ENCODE peak calls at places on chromosomes 1 and 21, in five cellular contexts. D is islet precursor cell; P is activated naive CD4-positive, alpha-beta T cell treated with anti-CD3 and anti-CD28 coated beads for 36 hours; C is DMS53; N is suprapubic skin. M is an unnamed sample.
A peak's percentile ranks its signal among the peaks of the same experiment; 100 is the strongest.

GRCh38 chr1:224697888-224698450 is 81.9 kb downstream of the CNIH3 start:
- DNase-seq in N (no peak), D (no peak), P (no peak), C (no peak), M (no peak)

GRCh38 chr1:91876751-91877573 is 9.0 kb downstream of the TGFBR3 start:
- DNase-seq in D (peak; percentile 3), C (no peak), P (peak; percentile 12), N (no peak), M (no peak)

GRCh38 chr1:98051065-98051675 is 130.3 kb upstream of the DPYD start:
- DNase-seq in D (peak; percentile 84), P (peak; percentile 85), N (peak; percentile 62), C (peak; percentile 90), M (peak; percentile 69)

GRCh38 chr1:87393437-87394085 is 64.9 kb downstream of the LMO4 start:
- DNase-seq in N (no peak), P (no peak), D (no peak), C (no peak), M (no peak)

GRCh38 chr1:32900956-32901822 is at the start of gene TMEM54:
- DNase-seq in P (no peak), D (peak; percentile 75), N (no peak), C (peak; percentile 85), M (peak; percentile 86)

GRCh38 chr1:243490748-243491686 is 235.2 kb downstream of the SDCCAG8 start:
- DNase-seq in D (no peak), N (no peak), C (no peak), P (no peak), M (no peak)

GRCh38 chr21:45542667-45543370 is 579 bp upstream of the SLC19A1 start:
- DNase-seq in D (peak; percentile 54), C (peak; percentile 32), N (no peak), P (peak; percentile 41), M (no peak)

GRCh38 chr1:224727851-224728250 is 111.7 kb downstream of the CNIH3 start:
- DNase-seq in N (no peak), C (no peak), D (no peak), P (no peak), M (no peak)

GRCh38 chr1:172431721-172432192 is 11.3 kb downstream of the C1orf105 start:
- DNase-seq in C (peak; percentile 91), N (no peak), P (peak; percentile 53), D (no peak), M (peak; percentile 75)

GRCh38 chr1:205048382-205048781 is 5.4 kb downstream of the CNTN2 start:
- DNase-seq in N (no peak), P (no peak), C (no peak), D (no peak), M (no peak)

GRCh38 chr1:226903819-226904710 is 33.6 kb downstream of the PSEN2 start:
- DNase-seq in D (no peak), P (no peak), C (no peak), N (no peak), M (no peak)

GRCh38 chr1:230696722-230697432 is 17.0 kb downstream of the AGT start:
- DNase-seq in D (no peak), C (no peak), N (no peak), P (no peak), M (no peak)

GRCh38 chr1:54331091-54331772 is 75.0 kb downstream of the SSBP3 start:
- DNase-seq in C (no peak), N (no peak), P (no peak), D (no peak), M (no peak)

GRCh38 chr1:4219111-4219510 is 319.0 kb upstream of the C1orf174 start:
- DNase-seq in C (no peak), P (no peak), D (no peak), N (no peak), M (no peak)

GRCh38 chr1:34870395-34870794 is 10.8 kb upstream of the SMIM12 start:
- DNase-seq in C (peak; percentile 34), N (no peak), D (no peak), P (no peak), M (no peak)

GRCh38 chr1:67749263-67749843 is 64.4 kb downstream of the GADD45A start:
- DNase-seq in P (no peak), C (peak; percentile 95), N (no peak), D (peak; percentile 94), M (peak; percentile 55)

GRCh38 chr1:220784751-220785150 is 2.0 kb upstream of the MTARC1 start:
- DNase-seq in P (no peak), D (peak; percentile 56), N (no peak), C (no peak), M (no peak)

GRCh38 chr1:85463666-85464496 is 1.1 kb downstream of the DDAH1 start:
- DNase-seq in D (no peak), N (no peak), P (no peak), C (peak; percentile 56), M (no peak)

GRCh38 chr1:78843111-78843908 is 163.2 kb downstream of the ADGRL4 start:
- DNase-seq in N (no peak), D (no peak), C (no peak), P (no peak), M (no peak)

GRCh38 chr1:226545806-226546596 is 2.6 kb upstream of the STUM start:
- DNase-seq in D (no peak), N (no peak), C (peak; percentile 23), P (no peak), M (peak; percentile 34)

GRCh38 chr1:153617677-153618076 is 1.6 kb upstream of the S100A14 start:
- DNase-seq in P (peak; percentile 72), D (peak; percentile 80), C (peak; percentile 88), N (peak; percentile 94), M (peak; percentile 94)

GRCh38 chr1:227459326-227459841 is 104.0 kb upstream of the ZNF678 start:
- DNase-seq in C (no peak), D (no peak), P (no peak), N (no peak), M (no peak)

GRCh38 chr1:108643492-108644333 is 17.2 kb downstream of the HENMT1 start:
- DNase-seq in N (no peak), P (peak; percentile 71), D (no peak), C (peak; percentile 74), M (peak; percentile 53)

GRCh38 chr1:66360285-66360724 is 173.6 kb upstream of the SGIP1 start:
- DNase-seq in C (no peak), D (no peak), P (no peak), N (no peak), M (no peak)

GRCh38 chr1:230170153-230170547 is 103.1 kb downstream of the GALNT2 start:
- DNase-seq in C (no peak), N (no peak), P (no peak), D (no peak), M (no peak)

GRCh38 chr1:187051618-187052232 is 223.0 kb downstream of the PLA2G4A start:
- DNase-seq in N (no peak), C (peak; percentile 68), P (peak; percentile 37), D (no peak), M (no peak)

M was measured in transverse colon.